ENCODE peak calls at places on chromosomes 7 and 10, in five cellular contexts. L is activated CD4-positive, alpha-beta T cell treated with anti-CD3 and anti-CD28 coated beads, Interleukin-2, amount 50 U/mL, for 48 hours; R is fibroblast of mammary gland; H is Kasumi-1; E is GM03348. S is an unnamed sample.

GRCh38 chr10:3542185-3542611 is 242.8 kb downstream of the KLF6 start:
- DNase-seq in L (no peak), R (peak; percentile 96), H (no peak), E (peak; percentile 88), S (no peak)

GRCh38 chr10:84921701-84922100 is 593.3 kb downstream of the CCSER2 start:
- DNase-seq in L (no peak), R (no peak), H (no peak), E (no peak), S (no peak)

GRCh38 chr10:1243486-1244182 is 187.4 kb downstream of the WDR37 start:
- DNase-seq in L (no peak), R (no peak), H (peak; percentile 22), E (no peak), S (no peak)

GRCh38 chr10:112634096-112634830 is 187.2 kb downstream of the VTI1A start:
- DNase-seq in L (no peak), R (peak; percentile 23), H (no peak), E (no peak), S (no peak)

GRCh38 chr7:16223963-16224707 is 197.2 kb downstream of the CRPPA start:
- DNase-seq in L (peak; percentile 2), R (no peak), H (no peak), E (no peak), S (peak; percentile 3)

GRCh38 chr10:49187950-49188761 is at the start of gene TMEM273:
- DNase-seq in L (no peak), R (no peak), H (peak; percentile 96), E (no peak), S (peak; percentile 9)

GRCh38 chr10:33074443-33074842 is 116.4 kb upstream of the ITGB1 start:
- DNase-seq in L (no peak), R (no peak), H (no peak), E (no peak), S (no peak)

GRCh38 chr7:41747951-41748350 is 45.1 kb upstream of the INHBA start:
- DNase-seq in L (no peak), R (no peak), H (no peak), E (no peak), S (no peak)

GRCh38 chr10:11279286-11279685 is 261.6 kb downstream of the CELF2 start:
- DNase-seq in L (no peak), R (no peak), H (no peak), E (no peak), S (no peak)

GRCh38 chr7:114917211-114917839 is 4.6 kb upstream of the MDFIC start:
- DNase-seq in L (no peak), R (no peak), H (no peak), E (no peak), S (no peak)

GRCh38 chr7:151424799-151425198 is 15.0 kb upstream of the WDR86 start:
- DNase-seq in L (no peak), R (peak; percentile 28), H (no peak), E (no peak), S (no peak)